ENCODE peak calls at places on chromosomes 4 and X, in five cellular contexts. T, G, R, F and Q are unnamed samples.

GRCh38 chrX:150007356-150007755 is 69.1 kb upstream of the EOLA2 start:
- DNase-seq in T (no peak), G (no peak), R (no peak), F (no peak), Q (no peak)

GRCh38 chrX:69162466-69162865 is 2.8 kb downstream of the PJA1 start:
- DNase-seq in T (no peak), G (no peak), R (no peak), F (no peak), Q (no peak)

GRCh38 chr4:4659871-4660651 is 118.2 kb upstream of the STX18 start:
- DNase-seq in T (peak), G (no peak), R (no peak), F (peak), Q (no peak)

GRCh38 chr4:102174800-102175199 is 170.5 kb downstream of the SLC39A8 start:
- DNase-seq in T (no peak), G (no peak), R (no peak), F (no peak), Q (no peak)

GRCh38 chr4:3291411-3291968 is 1.3 kb upstream of the RGS12 start:
- DNase-seq in T (no peak), G (peak), R (no peak), F (no peak), Q (peak)

GRCh38 chr4:71275004-71275403 is 63.8 kb upstream of the SLC4A4 start:
- DNase-seq in T (no peak), G (no peak), R (no peak), F (no peak), Q (no peak)

GRCh38 chrX:154748712-154749339 is 2.1 kb downstream of the GAB3 start:
- DNase-seq in T (peak), G (peak), R (no peak), F (peak), Q (peak)

GRCh38 chrX:27336466-27337091 is 126.6 kb downstream of the PPP4R3C start:
- DNase-seq in T (peak), G (peak), R (no peak), F (peak), Q (peak)

GRCh38 chrX:2387614-2388239 is 113.0 kb downstream of the DHRSX start:
- DNase-seq in T (no peak), G (no peak), R (no peak), F (no peak), Q (no peak)

GRCh38 chr4:41525129-41525528 is 12.8 kb upstream of the LIMCH1 start:
- DNase-seq in T (peak), G (no peak), R (no peak), F (no peak), Q (peak)

GRCh38 chrX:78140206-78140605 is 756 bp upstream of the TAF9B start:
- DNase-seq in T (no peak), G (no peak), R (no peak), F (no peak), Q (no peak)

GRCh38 chr4:147110968-147111367 is 165.3 kb upstream of the TTC29 start:
- DNase-seq in T (no peak), G (no peak), R (no peak), F (no peak), Q (no peak)

GRCh38 chr4:120080533-120080932 is 13.9 kb upstream of the MAD2L1 start:
- DNase-seq in T (no peak), G (no peak), R (no peak), F (no peak), Q (no peak)

GRCh38 chrX:47628980-47629379 is 750 bp downstream of the CFP start:
- DNase-seq in T (no peak), G (no peak), R (no peak), F (no peak), Q (peak)

GRCh38 chr4:6161921-6162464 is 38.4 kb downstream of the JAKMIP1 start:
- DNase-seq in T (no peak), G (no peak), R (no peak), F (no peak), Q (no peak)

GRCh38 chrX:65879977-65880799 is 159.7 kb downstream of the VSIG4 start:
- DNase-seq in T (no peak), G (no peak), R (no peak), F (no peak), Q (no peak)

GRCh38 chr4:25312496-25313193 is at the start of gene ZCCHC4:
- DNase-seq in T (peak), G (peak), R (peak), F (peak), Q (peak)

GRCh38 chr4:25308266-25308665 is 4.3 kb upstream of the ZCCHC4 start:
- DNase-seq in T (no peak), G (no peak), R (no peak), F (no peak), Q (no peak)

GRCh38 chr4:25310825-25311210 is 1.8 kb upstream of the ZCCHC4 start:
- DNase-seq in T (no peak), G (no peak), R (no peak), F (no peak), Q (no peak)

GRCh38 chr4:25308761-25309160 is 3.8 kb upstream of the ZCCHC4 start:
- DNase-seq in T (no peak), G (peak), R (no peak), F (no peak), Q (no peak)

GRCh38 chr4:25310066-25310824 is 2.3 kb upstream of the ZCCHC4 start:
- DNase-seq in T (no peak), G (no peak), R (peak), F (no peak), Q (no peak)
- TF ChIP-seq JUNB in T (no peak), G (no peak), R (peak), F (no peak), Q (no peak)

DNA sequence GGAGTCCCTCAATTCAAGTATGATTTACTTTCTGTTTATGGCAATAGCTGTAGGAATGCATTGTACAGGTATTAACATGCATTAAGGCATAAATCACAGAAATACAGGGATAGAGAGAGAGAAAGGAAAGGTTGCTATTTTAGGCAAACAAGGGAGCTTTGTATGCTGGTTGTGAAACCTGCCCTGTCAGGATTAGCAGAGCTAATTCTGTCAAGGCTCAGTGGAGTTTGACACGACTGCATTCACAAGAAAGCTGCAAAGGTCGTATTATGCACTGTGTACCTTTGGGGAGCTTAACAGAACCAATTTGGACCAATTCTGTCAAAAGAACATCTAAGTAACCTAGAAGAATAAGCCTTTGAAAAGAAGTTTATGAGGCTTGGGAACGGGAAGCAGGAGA is 239.3 kb downstream of the GRIA2 start:
- DNase-seq in T (no peak), G (peak), R (no peak), F (no peak), Q (no peak)
- H3K27ac ChIP-seq in T (no peak), G (peak), R (no peak), F (no peak), Q (no peak)

DNA sequence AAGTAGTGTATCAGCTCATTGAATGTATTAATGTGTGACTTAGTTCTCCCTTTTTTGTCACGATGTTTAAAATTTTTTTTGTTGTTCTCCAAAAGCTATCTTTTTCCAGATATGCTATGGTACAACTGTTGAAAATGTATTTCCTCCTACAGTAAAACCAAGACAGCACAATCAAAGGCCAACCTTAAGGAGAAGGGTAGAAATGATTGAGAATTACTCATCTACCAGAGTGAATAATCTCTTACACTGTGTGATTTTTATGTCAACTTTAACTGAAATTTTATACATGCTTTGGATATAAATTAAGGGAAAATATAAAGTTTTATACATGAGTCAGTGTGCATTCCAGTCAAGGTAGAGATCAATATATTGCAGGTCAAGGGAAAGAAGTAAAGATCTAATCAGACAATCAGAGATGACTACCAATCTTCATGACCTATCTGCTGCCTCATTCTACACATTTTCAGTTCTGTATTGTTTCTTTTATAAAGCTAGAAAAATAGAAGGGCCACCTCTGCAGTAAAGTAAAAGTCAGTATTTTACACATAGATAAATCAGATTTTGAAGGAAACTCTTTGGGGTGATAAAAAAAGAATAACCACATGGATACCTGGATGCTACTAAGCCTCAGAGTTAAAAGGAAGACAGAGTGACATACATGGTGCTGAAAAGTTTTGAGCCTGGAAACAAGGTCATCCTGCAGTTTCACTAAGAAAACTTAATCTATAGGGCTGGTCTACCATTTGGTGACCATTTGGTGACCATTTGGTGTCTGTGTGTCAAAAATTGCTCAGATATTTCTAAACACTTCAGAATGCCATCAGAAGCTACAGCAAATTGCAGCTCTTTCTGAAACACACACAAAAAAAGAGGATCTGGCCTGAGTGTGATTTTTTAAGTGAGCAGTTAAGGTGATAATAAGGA is 1.6 kb downstream of the FAM13A start:
- DNase-seq in T (no peak), G (no peak), R (no peak), F (no peak), Q (no peak)
- H3K4me3 ChIP-seq in T (peak), G (no peak), R (no peak), F (peak), Q (peak)

GRCh38 chr4:156896536-156896935 is 75.1 kb downstream of the PDGFC start:
- DNase-seq in T (no peak), G (no peak), R (no peak), F (no peak), Q (no peak)
- TF ChIP-seq JUNB in T (no peak), G (no peak), R (no peak), F (no peak), Q (no peak)

DNA sequence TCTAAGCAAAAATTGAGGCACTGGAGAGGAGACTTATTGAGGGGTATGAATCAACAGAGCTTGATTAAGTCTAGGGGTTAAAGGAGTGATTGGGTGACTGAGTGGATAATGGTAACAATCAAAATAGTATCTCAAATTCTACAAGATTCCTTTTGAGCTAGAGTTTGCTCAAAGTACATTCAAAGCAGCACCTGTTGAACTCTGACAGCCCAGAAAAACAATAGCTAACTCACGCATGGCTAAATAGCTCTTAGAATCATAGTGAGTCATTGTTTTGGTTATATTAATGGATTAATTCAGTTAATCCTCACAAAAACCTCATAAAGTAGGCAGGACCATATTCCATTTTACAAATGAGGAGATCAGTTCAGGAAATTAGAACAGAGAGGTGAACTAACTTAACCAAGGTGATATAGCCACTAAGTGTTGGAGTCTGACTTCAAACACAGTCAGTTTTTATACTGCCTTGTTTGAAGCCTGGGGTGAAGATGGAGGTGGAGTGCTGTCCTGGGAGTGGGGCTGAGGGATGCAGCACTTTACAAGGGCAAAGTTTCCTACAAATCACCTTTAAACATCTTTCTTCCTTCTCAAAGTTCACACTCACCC is 35.9 kb upstream of the PPM1K start:
- DNase-seq in T (no peak), G (no peak), R (no peak), F (no peak), Q (peak)
- H3K27ac ChIP-seq in T (no peak), G (no peak), R (peak), F (no peak), Q (peak)

DNA sequence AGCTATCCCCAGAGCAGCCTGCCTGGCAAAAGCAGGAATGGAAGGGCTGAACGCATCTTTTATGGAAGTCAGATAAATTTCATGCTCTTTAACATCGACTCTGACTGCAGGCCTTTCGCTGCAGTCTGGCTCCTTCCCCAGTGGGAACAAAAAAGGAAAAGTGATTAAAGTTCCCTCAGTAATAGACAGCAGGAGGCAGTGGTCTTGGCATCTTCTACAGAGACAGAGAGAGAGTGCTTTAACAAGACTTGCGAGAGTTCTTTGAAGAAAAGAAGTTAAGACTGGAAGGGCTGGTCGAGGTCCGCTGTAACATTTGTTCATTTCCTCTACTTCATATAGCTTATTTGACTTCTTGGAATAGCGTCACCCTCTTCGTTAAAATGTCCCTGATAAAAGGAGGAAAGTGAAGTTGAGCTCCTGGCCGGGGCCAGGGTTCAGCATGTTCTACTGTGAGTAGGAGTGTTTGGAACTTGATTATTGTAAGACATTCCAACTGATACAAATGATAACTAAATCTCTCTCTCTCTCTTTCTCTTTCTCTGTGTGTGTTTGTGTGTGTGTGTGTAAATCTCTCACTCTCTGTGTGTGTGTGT is 179.8 kb downstream of the SLIT2 start:
- DNase-seq in T (no peak), G (no peak), R (no peak), F (no peak), Q (peak)
- H3K4me3 ChIP-seq in T (no peak), G (no peak), R (no peak), F (no peak), Q (no peak)

GRCh38 chrX:3962511-3963350 is 249.3 kb upstream of the PRKX start:
- DNase-seq in T (no peak), G (peak), R (no peak), F (peak), Q (peak)
- TF ChIP-seq JUNB in T (no peak), G (no peak), R (no peak), F (no peak), Q (no peak)

GRCh38 chr4:185229021-185229818 is 19.8 kb downstream of the SNX25 start:
- DNase-seq in T (no peak), G (no peak), R (no peak), F (no peak), Q (no peak)

GRCh38 chr4:185224597-185224996 is 15.2 kb downstream of the SNX25 start:
- DNase-seq in T (no peak), G (no peak), R (no peak), F (peak), Q (no peak)

GRCh38 chr4:185227713-185228278 is 18.4 kb downstream of the SNX25 start:
- DNase-seq in T (no peak), G (no peak), R (no peak), F (no peak), Q (no peak)

GRCh38 chr4:185222598-185222997 is 13.2 kb downstream of the SNX25 start:
- DNase-seq in T (no peak), G (no peak), R (no peak), F (no peak), Q (no peak)

GRCh38 chr4:185227131-185227551 is 17.7 kb downstream of the SNX25 start:
- DNase-seq in T (no peak), G (peak), R (no peak), F (no peak), Q (peak)
- H3K27ac ChIP-seq in T (no peak), G (no peak), R (no peak), F (no peak), Q (no peak)

DNA sequence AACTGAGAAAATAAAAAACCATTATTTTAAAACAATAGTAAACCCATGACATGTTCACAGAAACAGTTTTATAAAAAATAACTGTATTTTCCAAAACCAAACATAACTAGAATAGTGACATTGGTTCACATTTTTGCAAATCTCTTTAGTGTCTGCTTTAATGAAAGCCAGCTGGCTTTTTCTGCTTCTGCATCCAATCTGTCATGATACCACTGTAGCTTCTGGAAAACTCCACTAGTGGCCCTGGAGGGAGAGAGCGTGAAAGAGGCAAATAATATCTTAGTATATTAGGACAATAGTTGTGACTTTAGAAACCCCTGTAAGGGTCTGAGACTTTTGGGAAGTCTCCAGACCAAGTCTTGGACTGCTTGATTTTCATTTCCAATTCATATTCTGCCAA is 31.1 kb downstream of the FGFBP1 start:
- DNase-seq in T (no peak), G (no peak), R (no peak), F (no peak), Q (no peak)
- H3K4me3 ChIP-seq in T (no peak), G (no peak), R (no peak), F (no peak), Q (no peak)

GRCh38 chrX:23804578-23804977 is 21.6 kb downstream of the SAT1 start:
- DNase-seq in T (no peak), G (no peak), R (no peak), F (no peak), Q (no peak)

GRCh38 chrX:23802431-23802830 is 19.5 kb downstream of the SAT1 start:
- DNase-seq in T (no peak), G (no peak), R (no peak), F (no peak), Q (no peak)

GRCh38 chrX:23797371-23798128 is 14.6 kb downstream of the SAT1 start:
- DNase-seq in T (no peak), G (no peak), R (no peak), F (no peak), Q (peak)

GRCh38 chrX:23803931-23804381 is 21.0 kb downstream of the SAT1 start:
- DNase-seq in T (peak), G (peak), R (no peak), F (no peak), Q (no peak)

DNA sequence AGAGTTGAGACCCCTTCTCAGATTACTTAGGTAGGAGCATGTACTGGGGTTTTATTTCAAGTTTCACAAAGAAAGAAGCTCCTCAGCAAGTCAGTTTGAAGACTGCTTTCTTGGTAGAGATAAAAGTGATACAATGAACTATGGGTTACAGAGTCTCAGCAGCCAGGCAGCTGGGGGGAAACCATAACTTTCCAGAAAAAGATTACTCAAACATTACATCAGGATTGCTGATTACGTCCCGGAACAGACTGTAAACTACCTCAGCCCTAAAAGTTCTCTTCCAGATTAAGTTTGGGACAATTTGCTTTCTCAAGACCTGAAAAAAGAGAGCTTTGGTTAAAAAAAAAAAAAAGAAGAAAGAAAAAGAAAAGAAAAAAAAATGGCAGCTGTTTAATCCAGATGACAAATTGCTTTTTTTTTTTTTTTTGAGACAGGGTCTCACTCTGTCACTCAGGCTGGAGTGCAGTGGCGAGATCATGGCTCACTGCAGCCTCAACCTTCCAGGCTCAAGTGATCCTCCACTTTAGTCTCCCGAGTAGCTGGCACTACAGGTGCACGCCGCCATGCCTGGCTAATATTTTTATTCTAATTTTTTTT is 16.6 kb downstream of the SAT1 start:
- DNase-seq in T (no peak), G (no peak), R (no peak), F (no peak), Q (no peak)
- TF ChIP-seq JUNB in T (no peak), G (no peak), R (no peak), F (no peak), Q (no peak)